ENCODE peak calls at places on chromosomes 5 and 9, in four cellular contexts. S is astrocyte of the spinal cord, T is IMR-90, I is AG04449. D is an unnamed sample.

GRCh38 chr9:70590264-70590646 is 175.8 kb upstream of the KLF9 start:
- DNase-seq in S (peak), T (peak), I (no peak), D (peak)

GRCh38 chr9:128771094-128771721 is 519 bp downstream of the ZER1 start:
- DNase-seq in S (no peak), T (peak), I (no peak), D (no peak)

GRCh38 chr9:133656211-133657119 is 20.3 kb downstream of the DBH start:
- DNase-seq in S (no peak), T (no peak), I (no peak), D (no peak)

GRCh38 chr9:133522073-133522910 is 2.5 kb downstream of the MYMK start:
- DNase-seq in S (no peak), T (no peak), I (no peak), D (no peak)

GRCh38 chr5:150751096-150751891 is 7.5 kb downstream of the DCTN4 start:
- DNase-seq in S (peak), T (peak), I (no peak), D (no peak)

GRCh38 chr5:138824924-138825863 is 49.9 kb downstream of the LRRTM2 start:
- DNase-seq in S (peak), T (peak), I (no peak), D (no peak)

GRCh38 chr9:4097490-4097889 is 202.4 kb downstream of the GLIS3 start:
- DNase-seq in S (no peak), T (no peak), I (no peak), D (no peak)

GRCh38 chr9:100442072-100442471 is 15.1 kb downstream of the MSANTD3 start:
- DNase-seq in S (no peak), T (no peak), I (no peak), D (no peak)

DNA sequence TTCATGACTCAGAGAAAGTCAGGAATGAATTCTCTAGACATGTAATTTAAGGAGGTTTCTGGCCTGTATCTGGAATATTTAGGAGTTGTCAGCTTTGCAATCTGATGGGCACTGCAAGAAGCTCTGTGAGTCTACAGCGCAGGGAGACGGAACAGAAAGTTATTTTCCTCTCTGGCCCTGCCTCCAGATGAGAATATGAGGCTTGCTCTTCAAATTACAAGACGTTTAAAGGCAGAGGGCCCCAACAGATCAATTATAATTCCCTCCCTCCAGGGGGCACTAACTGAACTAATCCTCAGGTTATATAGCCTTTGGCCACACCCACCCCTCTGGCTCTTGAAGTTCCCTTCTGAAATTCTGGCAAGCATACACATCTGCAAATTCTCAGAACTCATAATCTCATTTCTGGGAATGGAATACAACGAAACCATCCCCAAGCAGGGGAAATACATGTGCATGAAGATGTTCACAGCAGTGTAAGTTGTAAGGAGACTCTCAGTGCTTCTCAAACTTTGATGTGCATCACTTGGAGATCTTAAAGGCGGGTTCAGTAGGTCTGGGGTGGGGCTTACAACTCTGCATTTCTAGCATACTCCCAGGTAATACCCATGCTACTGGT is 307.6 kb downstream of the CWC27 start:
- DNase-seq in S (peak), T (peak), I (peak), D (peak)
- TF ChIP-seq CTCF in S (no peak), T (peak), I (no peak), D (peak)

GRCh38 chr9:13513262-13513661 is 233.8 kb upstream of the MPDZ start:
- DNase-seq in S (peak), T (no peak), I (no peak), D (no peak)
- TF ChIP-seq CTCF in S (no peak), T (no peak), I (no peak), D (no peak)

GRCh38 chr5:6742081-6742758 is 29.0 kb downstream of the TENT4A start:
- DNase-seq in S (no peak), T (no peak), I (no peak), D (no peak)
- TF ChIP-seq CTCF in S (no peak), T (no peak), I (no peak), D (no peak)

GRCh38 chr9:71681708-71682268 is 86.5 kb downstream of the CEMIP2 start:
- DNase-seq in S (peak), T (peak), I (peak), D (no peak)
- TF ChIP-seq CTCF in S (no peak), T (no peak), I (no peak), D (no peak)

DNA sequence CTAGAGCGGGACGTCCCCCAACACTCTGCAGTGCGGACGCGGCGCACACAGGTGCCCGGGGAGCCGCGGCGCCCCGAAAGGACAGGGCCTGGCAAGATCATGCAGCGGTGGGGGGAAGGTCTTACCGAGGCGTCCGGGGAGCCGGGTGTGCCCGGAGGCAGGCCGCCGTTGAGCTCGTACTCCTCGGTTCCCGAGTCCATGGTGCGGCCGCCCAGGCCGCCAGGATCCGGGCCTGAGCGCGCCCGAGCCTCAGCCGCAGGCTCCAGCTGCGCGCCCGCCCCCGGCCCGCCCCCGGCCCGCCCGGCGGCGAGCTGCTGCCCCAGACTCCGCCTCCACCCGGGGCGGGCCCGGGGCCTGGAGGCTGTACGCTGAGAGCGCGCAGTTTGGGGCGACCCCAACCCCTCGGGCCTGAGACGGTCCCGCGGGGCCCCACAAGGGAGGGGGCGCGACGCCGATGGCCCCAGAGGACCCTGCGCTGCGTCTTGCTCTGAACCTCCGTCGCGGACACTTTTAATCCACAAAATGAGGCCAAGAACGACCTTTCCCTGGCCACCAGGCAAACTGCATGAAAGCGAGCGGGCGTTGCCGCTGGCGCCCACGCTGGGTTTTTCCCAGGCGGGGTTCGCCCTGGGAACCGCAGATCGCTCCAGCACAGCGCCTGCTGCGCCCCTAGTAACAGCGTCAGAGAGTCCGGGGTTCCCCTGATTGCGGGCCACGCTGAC is at the start of gene NINJ1:
- DNase-seq in S (peak), T (peak), I (no peak), D (no peak)
- TF ChIP-seq CTCF in S (no peak), T (no peak), I (no peak), D (no peak)

GRCh38 chr5:19122923-19123322 is 865.1 kb downstream of the CDH18 start:
- DNase-seq in S (no peak), T (no peak), I (no peak), D (no peak)

GRCh38 chr5:19125956-19126713 is 861.9 kb downstream of the CDH18 start:
- DNase-seq in S (peak), T (no peak), I (no peak), D (no peak)
- TF ChIP-seq CTCF in S (no peak), T (no peak), I (no peak), D (no peak)

DNA sequence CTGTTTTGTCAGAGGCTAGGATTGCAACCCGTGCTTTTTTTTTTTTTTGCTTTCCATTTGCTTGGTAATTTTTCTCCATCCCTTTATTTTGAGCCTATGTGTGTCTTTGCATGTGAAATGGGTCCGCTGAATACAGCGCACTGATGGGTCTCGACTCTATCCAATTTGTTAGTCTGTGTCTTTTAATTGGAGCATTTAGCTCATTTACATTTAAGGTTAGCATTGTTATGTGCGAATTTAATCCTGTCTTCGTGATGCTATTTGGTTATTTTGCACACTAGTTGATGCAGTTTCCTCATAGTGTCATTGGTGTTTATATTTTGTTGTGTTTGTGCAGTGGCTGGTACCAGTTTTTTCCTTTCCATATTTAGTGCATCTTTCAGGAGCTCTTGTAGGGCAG is 36.2 kb upstream of the TAF11L2 start:
- DNase-seq in S (no peak), T (no peak), I (no peak), D (no peak)
- TF ChIP-seq CTCF in S (no peak), T (no peak), I (no peak), D (no peak)

DNA sequence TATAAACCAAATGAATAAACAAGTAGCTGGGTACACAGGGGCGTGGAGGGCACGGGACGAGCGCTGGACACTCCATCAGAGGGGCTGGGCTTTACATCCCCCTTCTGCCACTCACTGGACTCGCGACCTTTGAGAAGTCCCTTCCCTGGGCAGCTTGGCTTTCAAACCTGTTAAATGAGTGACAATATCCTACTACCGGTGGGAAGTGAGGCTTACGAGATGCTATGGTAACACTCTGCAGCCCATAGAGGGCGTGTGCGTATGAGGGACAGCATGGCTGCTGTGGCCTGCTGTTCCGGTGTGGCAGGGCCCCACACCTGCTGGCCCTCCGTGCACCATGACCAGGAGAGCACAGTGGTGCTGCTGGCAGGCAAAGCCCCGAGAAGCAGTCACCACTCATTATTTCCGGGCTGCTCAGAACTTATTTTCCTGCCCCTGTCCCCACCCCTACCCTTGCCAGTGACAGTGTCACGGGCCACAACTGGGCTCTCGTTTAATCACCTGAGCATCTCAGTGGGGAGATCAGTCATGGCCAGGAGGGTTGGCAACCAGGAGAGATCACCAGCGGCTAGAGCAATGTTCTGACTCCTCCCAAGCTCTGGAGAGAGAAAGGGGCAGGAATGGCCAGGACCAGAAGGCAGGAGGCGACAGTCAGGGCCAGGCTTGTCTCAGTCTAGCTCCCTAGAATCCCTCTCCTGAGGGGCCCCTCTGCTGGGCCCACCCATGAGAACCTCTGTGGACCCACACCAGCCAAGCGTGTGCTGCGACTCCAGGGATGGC is 10.5 kb downstream of the CLTB start:
- DNase-seq in S (no peak), T (no peak), I (no peak), D (no peak)
- TF ChIP-seq CTCF in S (no peak), T (no peak), I (no peak), D (no peak)

GRCh38 chr5:34516166-34516565 is 140.0 kb upstream of the RAI14 start:
- DNase-seq in S (no peak), T (no peak), I (no peak), D (no peak)

GRCh38 chr5:34521628-34522290 is 134.4 kb upstream of the RAI14 start:
- DNase-seq in S (no peak), T (no peak), I (no peak), D (no peak)

GRCh38 chr5:34519489-34520220 is 136.5 kb upstream of the RAI14 start:
- DNase-seq in S (peak), T (peak), I (peak), D (no peak)

GRCh38 chr5:34516686-34517085 is 139.4 kb upstream of the RAI14 start:
- DNase-seq in S (no peak), T (no peak), I (no peak), D (no peak)

GRCh38 chr5:34517249-34517648 is 138.9 kb upstream of the RAI14 start:
- DNase-seq in S (peak), T (peak), I (no peak), D (no peak)
- TF ChIP-seq CTCF in S (no peak), T (no peak), I (no peak), D (peak)

DNA sequence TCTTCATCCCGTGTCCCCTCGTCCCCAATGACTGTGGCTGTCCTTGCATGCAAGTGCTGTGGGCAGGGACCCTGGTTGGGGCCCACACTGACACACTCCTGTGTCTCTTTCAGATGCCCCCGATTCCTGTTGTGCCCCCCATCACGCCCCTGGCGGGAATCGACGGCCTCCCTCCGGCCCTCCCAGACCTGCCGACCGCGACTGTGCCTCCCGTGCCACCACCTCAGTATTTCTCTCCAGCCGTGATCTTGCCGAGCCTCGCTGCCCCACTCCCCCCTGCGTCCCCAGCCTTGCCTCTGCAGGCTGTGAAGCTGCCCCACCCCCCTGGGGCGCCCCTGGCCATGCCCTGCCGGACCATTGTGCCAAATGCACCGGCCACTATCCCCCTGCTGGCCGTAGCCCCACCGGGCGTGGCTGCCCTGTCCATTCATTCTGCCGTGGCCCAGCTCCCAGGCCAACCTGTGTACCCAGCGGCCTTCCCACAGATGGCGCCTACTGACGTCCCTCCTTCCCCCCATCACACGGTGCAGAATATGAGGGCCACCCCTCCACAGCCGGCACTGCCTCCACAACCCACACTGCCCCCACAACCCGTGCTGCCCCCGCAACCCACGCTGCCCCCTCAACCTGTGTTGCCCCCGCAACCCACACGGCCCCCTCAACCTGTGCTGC is 75.0 kb downstream of the WNK2 start:
- DNase-seq in S (no peak), T (no peak), I (no peak), D (no peak)
- TF ChIP-seq CTCF in S (no peak), T (no peak), I (no peak), D (no peak)